ENCODE peak calls at places on chromosomes 7 and 10, in six cellular contexts. F is sigmoid colon; Z is cardiac muscle cell; W is CD8-positive, alpha-beta T cell; H is colonic mucosa; K is GM23248. D is an unnamed sample. For H3K4me1, the result is how much of the 10 kb centered on the place peaks cover.

GRCh38 chr7:34949356-34949755 is 87.9 kb downstream of the DPY19L1 start:
- DNase-seq in W (no peak), H (no peak), K (peak), F (no peak), Z (peak), D (no peak)

GRCh38 chr7:137343483-137343841 is at the start of gene PTN:
- DNase-seq in W (no peak), F (peak), H (no peak), K (peak), Z (peak), D (peak)

GRCh38 chr7:6416516-6417145 is 31.1 kb downstream of the DAGLB start:
- DNase-seq in Z (peak), W (no peak), F (no peak), H (no peak), K (no peak), D (peak)

GRCh38 chr10:130138479-130138866 is 2.3 kb downstream of the GLRX3 start:
- DNase-seq in F (no peak), W (no peak), K (peak), H (no peak), Z (peak), D (no peak)

GRCh38 chr10:129773359-129773990 is 190.6 kb downstream of the EBF3 start:
- DNase-seq in F (peak), K (no peak), Z (no peak), H (no peak), W (no peak), D (no peak)

GRCh38 chr7:50359995-50360925 is 55.7 kb downstream of the IKZF1 start:
- DNase-seq in H (no peak), F (peak), K (peak), W (peak), Z (peak), D (no peak)

GRCh38 chr7:25369794-25370193 is 141.5 kb upstream of the NPVF start:
- DNase-seq in F (no peak), Z (no peak), W (no peak), H (no peak), K (no peak), D (peak)

GRCh38 chr10:22442063-22442462 is 96.8 kb downstream of the SPAG6 start:
- DNase-seq in W (no peak), H (no peak), Z (no peak), K (no peak), F (no peak), D (no peak)

GRCh38 chr7:55022618-55022985 is 3.8 kb downstream of the EGFR start:
- DNase-seq in W (no peak), F (no peak), Z (no peak), K (peak), H (no peak), D (no peak)
- H3K4me1 ChIP-seq in W (under half), F (half or more), Z (under half), K (half or more), H (under half), D (under half)

GRCh38 chr7:18491871-18492270 is 3.7 kb upstream of the HDAC9 start:
- DNase-seq in F (no peak), W (no peak), K (no peak), Z (no peak), H (no peak), D (no peak)

GRCh38 chr7:18489624-18490023 is 5.9 kb upstream of the HDAC9 start:
- DNase-seq in H (no peak), F (no peak), W (no peak), K (no peak), Z (no peak), D (no peak)

DNA sequence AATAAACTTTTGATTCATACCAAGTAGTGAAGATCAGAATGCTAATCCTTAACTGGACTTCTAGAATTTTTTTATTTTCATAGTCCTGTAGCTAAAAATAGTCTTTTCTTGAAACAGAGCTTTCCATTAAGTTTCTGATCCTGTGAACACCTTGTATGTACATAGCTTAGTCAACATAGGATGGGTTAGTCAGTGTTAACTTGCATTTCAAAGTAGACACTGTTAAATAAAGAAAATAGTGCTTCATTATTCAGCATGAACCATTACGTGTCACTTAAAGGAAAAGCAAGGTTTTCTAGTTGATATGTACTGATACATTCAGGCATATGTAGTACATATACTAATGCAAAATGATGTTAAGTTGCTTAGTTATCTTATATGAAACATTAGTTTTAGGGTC is 7.5 kb upstream of the HDAC9 start:
- DNase-seq in W (no peak), H (no peak), K (no peak), F (no peak), Z (no peak), D (no peak)
- H3K27ac ChIP-seq in W (no peak), H (no peak), K (no peak), F (no peak), Z (no peak), D (no peak)

DNA sequence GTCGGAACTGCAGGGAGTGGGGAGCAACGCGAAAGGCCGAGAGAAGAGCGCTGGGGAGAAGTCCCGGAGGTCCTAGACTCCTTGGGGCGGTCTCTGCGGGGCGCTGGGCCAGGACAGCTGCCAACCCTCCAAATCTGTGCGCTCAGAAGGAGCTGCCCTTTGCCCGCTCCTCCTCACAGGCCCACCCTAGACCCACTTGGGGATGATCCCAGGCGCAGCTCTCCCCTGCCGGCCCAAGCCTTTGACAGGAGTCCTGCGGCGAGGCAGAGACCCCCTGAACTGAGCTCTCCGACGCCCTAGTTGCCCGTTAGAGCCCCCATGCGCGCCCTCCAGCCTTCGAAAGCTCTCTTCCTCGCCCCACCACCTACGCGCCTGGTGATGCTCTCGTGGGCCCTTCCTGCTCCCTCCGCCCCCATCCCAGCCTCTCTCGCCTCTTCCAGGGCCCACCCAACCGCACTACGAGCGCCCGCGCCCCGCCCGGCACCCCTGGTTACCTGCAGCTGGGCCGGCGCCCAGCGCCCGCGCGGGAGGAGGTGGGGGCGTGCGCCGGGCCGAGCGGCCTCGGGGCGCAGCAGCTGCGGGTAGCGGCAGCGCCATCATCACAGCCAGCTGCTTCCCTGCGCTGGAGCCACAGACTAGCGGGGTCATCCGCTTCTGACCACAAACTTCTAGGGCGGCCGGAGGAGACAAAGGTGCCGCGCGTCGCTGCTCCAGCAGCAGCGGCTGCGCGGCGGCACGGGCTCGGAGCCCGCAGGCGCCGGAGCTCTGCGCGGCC is 353.4 kb downstream of the DNAJB6 start:
- DNase-seq in Z (no peak), F (no peak), K (peak), W (no peak), H (no peak), D (no peak)
- H3K4me3 ChIP-seq in Z (peak), F (peak), K (peak), W (peak), H (peak), D (peak)

GRCh38 chr10:104245066-104245632 is 9.5 kb upstream of the GSTO1 start:
- DNase-seq in Z (no peak), W (no peak), K (no peak), H (no peak), F (no peak), D (peak)
- H3K4me1 ChIP-seq in Z (under half), W (under half), K (under half), H (under half), F (under half), D (under half)

GRCh38 chr7:100267648-100268047 is 39.9 kb upstream of the SPDYE3 start:
- DNase-seq in H (no peak), F (no peak), Z (no peak), W (no peak), K (no peak), D (no peak)

GRCh38 chr7:100271716-100272537 is 35.6 kb upstream of the SPDYE3 start:
- DNase-seq in W (peak), F (peak), Z (peak), H (peak), K (peak), D (peak)

GRCh38 chr7:100266576-100267354 is 40.7 kb upstream of the SPDYE3 start:
- DNase-seq in F (no peak), Z (no peak), H (no peak), W (no peak), K (no peak), D (no peak)
- H3K27ac ChIP-seq in F (no peak), Z (no peak), H (no peak), W (no peak), K (no peak), D (no peak)

GRCh38 chr10:46048152-46048551 is 2.1 kb upstream of the MSMB start:
- DNase-seq in Z (no peak), W (no peak), K (no peak), F (no peak), H (no peak), D (no peak)
- H3K4me3 ChIP-seq in Z (no peak), W (no peak), K (no peak), F (no peak), H (no peak), D (no peak)